ENCODE peak calls at places on chromosomes 4 and X, in five cellular contexts. One of them, this sample, is unnamed.

GRCh38 chr4:144666539-144667175 is 20.7 kb downstream of the HHIP start:
- DNase-seq in stomach: no peak
- DNase-seq in fibroblast of the aortic adventitia: peak; percentile 82
- DNase-seq in activated T-cell treated with anti-CD3 and anti-CD28 coated beads, Interleukin-2, amount 50 U/mL, for 72 hours: no peak
- DNase-seq in left lobe of liver: no peak
- DNase-seq in this sample: no peak

GRCh38 chrX:35858916-35859315 is 60.6 kb upstream of the CFAP47 start:
- DNase-seq in stomach: no peak
- DNase-seq in fibroblast of the aortic adventitia: no peak
- DNase-seq in activated T-cell treated with anti-CD3 and anti-CD28 coated beads, Interleukin-2, amount 50 U/mL, for 72 hours: no peak
- DNase-seq in left lobe of liver: no peak
- DNase-seq in this sample: no peak

GRCh38 chrX:39813631-39814246 is 284.0 kb downstream of the BCOR start:
- DNase-seq in stomach: peak; percentile 69
- DNase-seq in fibroblast of the aortic adventitia: peak; percentile 86
- DNase-seq in activated T-cell treated with anti-CD3 and anti-CD28 coated beads, Interleukin-2, amount 50 U/mL, for 72 hours: no peak
- DNase-seq in left lobe of liver: peak; percentile 87
- DNase-seq in this sample: no peak

GRCh38 chrX:64894454-64895038 is 81.7 kb downstream of the ZC4H2 start:
- DNase-seq in stomach: peak; percentile 48
- DNase-seq in fibroblast of the aortic adventitia: no peak
- DNase-seq in activated T-cell treated with anti-CD3 and anti-CD28 coated beads, Interleukin-2, amount 50 U/mL, for 72 hours: peak; percentile 40
- DNase-seq in left lobe of liver: peak; percentile 50
- DNase-seq in this sample: peak; percentile 36

GRCh38 chrX:13898603-13899002 is 81.7 kb upstream of the GPM6B start:
- DNase-seq in stomach: no peak
- DNase-seq in fibroblast of the aortic adventitia: no peak
- DNase-seq in activated T-cell treated with anti-CD3 and anti-CD28 coated beads, Interleukin-2, amount 50 U/mL, for 72 hours: peak; percentile 1
- DNase-seq in left lobe of liver: no peak
- DNase-seq in this sample: no peak

GRCh38 chrX:45344597-45344996 is 143.9 kb upstream of the DIPK2B start:
- DNase-seq in stomach: no peak
- DNase-seq in fibroblast of the aortic adventitia: peak; percentile 94
- DNase-seq in activated T-cell treated with anti-CD3 and anti-CD28 coated beads, Interleukin-2, amount 50 U/mL, for 72 hours: no peak
- DNase-seq in left lobe of liver: no peak
- DNase-seq in this sample: no peak

GRCh38 chrX:19825271-19825670 is 62.1 kb downstream of the SH3KBP1 start:
- DNase-seq in stomach: no peak
- DNase-seq in fibroblast of the aortic adventitia: no peak
- DNase-seq in activated T-cell treated with anti-CD3 and anti-CD28 coated beads, Interleukin-2, amount 50 U/mL, for 72 hours: no peak
- DNase-seq in left lobe of liver: no peak
- DNase-seq in this sample: no peak

GRCh38 chr4:4857001-4857808 is 2.3 kb upstream of the MSX1 start:
- DNase-seq in stomach: no peak
- DNase-seq in fibroblast of the aortic adventitia: no peak
- DNase-seq in activated T-cell treated with anti-CD3 and anti-CD28 coated beads, Interleukin-2, amount 50 U/mL, for 72 hours: no peak
- DNase-seq in left lobe of liver: no peak
- DNase-seq in this sample: no peak

GRCh38 chrX:69121321-69122000 is 43.8 kb downstream of the PJA1 start:
- DNase-seq in stomach: no peak
- DNase-seq in fibroblast of the aortic adventitia: no peak
- DNase-seq in activated T-cell treated with anti-CD3 and anti-CD28 coated beads, Interleukin-2, amount 50 U/mL, for 72 hours: no peak
- DNase-seq in left lobe of liver: no peak
- DNase-seq in this sample: no peak

GRCh38 chrX:115894087-115894486 is 276.5 kb upstream of the AGTR2 start:
- DNase-seq in stomach: no peak
- DNase-seq in fibroblast of the aortic adventitia: peak; percentile 77
- DNase-seq in activated T-cell treated with anti-CD3 and anti-CD28 coated beads, Interleukin-2, amount 50 U/mL, for 72 hours: no peak
- DNase-seq in left lobe of liver: no peak
- DNase-seq in this sample: no peak

GRCh38 chr4:1513936-1514483 is 107.8 kb upstream of the NKX1-1 start:
- DNase-seq in stomach: no peak
- DNase-seq in fibroblast of the aortic adventitia: no peak
- DNase-seq in activated T-cell treated with anti-CD3 and anti-CD28 coated beads, Interleukin-2, amount 50 U/mL, for 72 hours: no peak
- DNase-seq in left lobe of liver: no peak
- DNase-seq in this sample: no peak

GRCh38 chrX:45233541-45233940 is 32.9 kb upstream of the DIPK2B start:
- DNase-seq in stomach: no peak
- DNase-seq in fibroblast of the aortic adventitia: no peak
- DNase-seq in activated T-cell treated with anti-CD3 and anti-CD28 coated beads, Interleukin-2, amount 50 U/mL, for 72 hours: no peak
- DNase-seq in left lobe of liver: no peak
- DNase-seq in this sample: no peak

GRCh38 chr4:127857641-127858040 is 23.1 kb upstream of the PLK4 start:
- DNase-seq in stomach: no peak
- DNase-seq in fibroblast of the aortic adventitia: no peak
- DNase-seq in activated T-cell treated with anti-CD3 and anti-CD28 coated beads, Interleukin-2, amount 50 U/mL, for 72 hours: no peak
- DNase-seq in left lobe of liver: no peak
- DNase-seq in this sample: no peak

GRCh38 chrX:103685396-103685795 is 1.1 kb downstream of the MORF4L2 start:
- DNase-seq in stomach: no peak
- DNase-seq in fibroblast of the aortic adventitia: peak; percentile 24
- DNase-seq in activated T-cell treated with anti-CD3 and anti-CD28 coated beads, Interleukin-2, amount 50 U/mL, for 72 hours: no peak
- DNase-seq in left lobe of liver: no peak
- DNase-seq in this sample: no peak

GRCh38 chrX:76253432-76253831 is 80.6 kb downstream of the PBDC1 start:
- DNase-seq in stomach: peak; percentile 28
- DNase-seq in fibroblast of the aortic adventitia: peak; percentile 59
- DNase-seq in activated T-cell treated with anti-CD3 and anti-CD28 coated beads, Interleukin-2, amount 50 U/mL, for 72 hours: peak; percentile 36
- DNase-seq in left lobe of liver: no peak
- DNase-seq in this sample: peak; percentile 20

GRCh38 chr4:161186750-161187149 is 977.0 kb downstream of the FSTL5 start:
- DNase-seq in stomach: no peak
- DNase-seq in fibroblast of the aortic adventitia: no peak
- DNase-seq in activated T-cell treated with anti-CD3 and anti-CD28 coated beads, Interleukin-2, amount 50 U/mL, for 72 hours: no peak
- DNase-seq in left lobe of liver: no peak
- DNase-seq in this sample: no peak

GRCh38 chr4:113293043-113293560 is 243.6 kb downstream of the ANK2 start:
- DNase-seq in stomach: no peak
- DNase-seq in fibroblast of the aortic adventitia: peak; percentile 75
- DNase-seq in activated T-cell treated with anti-CD3 and anti-CD28 coated beads, Interleukin-2, amount 50 U/mL, for 72 hours: no peak
- DNase-seq in left lobe of liver: no peak
- DNase-seq in this sample: no peak

GRCh38 chr4:26611879-26612278 is 28.0 kb downstream of the TBC1D19 start:
- DNase-seq in stomach: no peak
- DNase-seq in fibroblast of the aortic adventitia: no peak
- DNase-seq in activated T-cell treated with anti-CD3 and anti-CD28 coated beads, Interleukin-2, amount 50 U/mL, for 72 hours: no peak
- DNase-seq in left lobe of liver: no peak
- DNase-seq in this sample: no peak

GRCh38 chr4:1207603-1208265 is 35.4 kb upstream of the SPON2 start:
- DNase-seq in stomach: peak; percentile 66
- DNase-seq in fibroblast of the aortic adventitia: peak; percentile 82
- DNase-seq in activated T-cell treated with anti-CD3 and anti-CD28 coated beads, Interleukin-2, amount 50 U/mL, for 72 hours: no peak
- DNase-seq in left lobe of liver: peak; percentile 62
- DNase-seq in this sample: no peak

GRCh38 chr4:89797117-89797516 is 39.8 kb downstream of the SNCA start:
- DNase-seq in stomach: no peak
- DNase-seq in fibroblast of the aortic adventitia: peak; percentile 47
- DNase-seq in activated T-cell treated with anti-CD3 and anti-CD28 coated beads, Interleukin-2, amount 50 U/mL, for 72 hours: no peak
- DNase-seq in left lobe of liver: no peak
- DNase-seq in this sample: no peak

GRCh38 chr4:95510145-95510544 is 38.6 kb downstream of the UNC5C start:
- DNase-seq in stomach: no peak
- DNase-seq in fibroblast of the aortic adventitia: peak; percentile 45
- DNase-seq in activated T-cell treated with anti-CD3 and anti-CD28 coated beads, Interleukin-2, amount 50 U/mL, for 72 hours: no peak
- DNase-seq in left lobe of liver: no peak
- DNase-seq in this sample: no peak

GRCh38 chrX:41127476-41128192 is 42.4 kb downstream of the USP9X start:
- DNase-seq in stomach: no peak
- DNase-seq in fibroblast of the aortic adventitia: no peak
- DNase-seq in activated T-cell treated with anti-CD3 and anti-CD28 coated beads, Interleukin-2, amount 50 U/mL, for 72 hours: no peak
- DNase-seq in left lobe of liver: no peak
- DNase-seq in this sample: no peak

GRCh38 chr4:14744346-14744745 is 257.9 kb upstream of the CPEB2 start:
- DNase-seq in stomach: no peak
- DNase-seq in fibroblast of the aortic adventitia: no peak
- DNase-seq in activated T-cell treated with anti-CD3 and anti-CD28 coated beads, Interleukin-2, amount 50 U/mL, for 72 hours: no peak
- DNase-seq in left lobe of liver: no peak
- DNase-seq in this sample: no peak

GRCh38 chrX:136710324-136710951 is 62.5 kb downstream of the CD40LG start:
- DNase-seq in stomach: no peak
- DNase-seq in fibroblast of the aortic adventitia: peak; percentile 57
- DNase-seq in activated T-cell treated with anti-CD3 and anti-CD28 coated beads, Interleukin-2, amount 50 U/mL, for 72 hours: no peak
- DNase-seq in left lobe of liver: no peak
- DNase-seq in this sample: peak; percentile 18

GRCh38 chr4:48504352-48504751 is 14.3 kb downstream of the ZAR1 start:
- DNase-seq in stomach: no peak
- DNase-seq in fibroblast of the aortic adventitia: no peak
- DNase-seq in activated T-cell treated with anti-CD3 and anti-CD28 coated beads, Interleukin-2, amount 50 U/mL, for 72 hours: no peak
- DNase-seq in left lobe of liver: no peak
- DNase-seq in this sample: no peak

GRCh38 chrX:21408324-21408723 is 34.1 kb downstream of the CNKSR2 start:
- DNase-seq in stomach: no peak
- DNase-seq in fibroblast of the aortic adventitia: peak; percentile 28
- DNase-seq in activated T-cell treated with anti-CD3 and anti-CD28 coated beads, Interleukin-2, amount 50 U/mL, for 72 hours: no peak
- DNase-seq in left lobe of liver: no peak
- DNase-seq in this sample: no peak

GRCh38 chrX:150664290-150664689 is 28.9 kb upstream of the MTMR1 start:
- DNase-seq in stomach: peak; percentile 76
- DNase-seq in fibroblast of the aortic adventitia: peak; percentile 2
- DNase-seq in activated T-cell treated with anti-CD3 and anti-CD28 coated beads, Interleukin-2, amount 50 U/mL, for 72 hours: no peak
- DNase-seq in left lobe of liver: peak; percentile 81
- DNase-seq in this sample: no peak

GRCh38 chrX:1106478-1107210 is 105.8 kb downstream of the CRLF2 start:
- DNase-seq in stomach: no peak
- DNase-seq in fibroblast of the aortic adventitia: no peak
- DNase-seq in activated T-cell treated with anti-CD3 and anti-CD28 coated beads, Interleukin-2, amount 50 U/mL, for 72 hours: no peak
- DNase-seq in left lobe of liver: no peak
- DNase-seq in this sample: no peak

GRCh38 chr4:79651516-79651915 is 243.5 kb upstream of the GK2 start:
- DNase-seq in stomach: no peak
- DNase-seq in fibroblast of the aortic adventitia: peak; percentile 40
- DNase-seq in activated T-cell treated with anti-CD3 and anti-CD28 coated beads, Interleukin-2, amount 50 U/mL, for 72 hours: no peak
- DNase-seq in left lobe of liver: no peak
- DNase-seq in this sample: no peak

GRCh38 chr4:88965053-88965452 is 91.9 kb downstream of the FAM13A start:
- DNase-seq in stomach: no peak
- DNase-seq in fibroblast of the aortic adventitia: no peak
- DNase-seq in activated T-cell treated with anti-CD3 and anti-CD28 coated beads, Interleukin-2, amount 50 U/mL, for 72 hours: no peak
- DNase-seq in left lobe of liver: no peak
- DNase-seq in this sample: no peak

GRCh38 chr4:188781655-188782054 is 642.4 kb downstream of the TRIML1 start:
- DNase-seq in stomach: peak; percentile 31
- DNase-seq in fibroblast of the aortic adventitia: no peak
- DNase-seq in activated T-cell treated with anti-CD3 and anti-CD28 coated beads, Interleukin-2, amount 50 U/mL, for 72 hours: no peak
- DNase-seq in left lobe of liver: no peak
- DNase-seq in this sample: no peak

GRCh38 chr4:106816501-106816900 is 219.6 kb downstream of the DKK2 start:
- DNase-seq in stomach: no peak
- DNase-seq in fibroblast of the aortic adventitia: peak; percentile 22
- DNase-seq in activated T-cell treated with anti-CD3 and anti-CD28 coated beads, Interleukin-2, amount 50 U/mL, for 72 hours: no peak
- DNase-seq in left lobe of liver: no peak
- DNase-seq in this sample: no peak

GRCh38 chrX:124035657-124036056 is 74.2 kb downstream of the STAG2 start:
- DNase-seq in stomach: no peak
- DNase-seq in fibroblast of the aortic adventitia: no peak
- DNase-seq in activated T-cell treated with anti-CD3 and anti-CD28 coated beads, Interleukin-2, amount 50 U/mL, for 72 hours: no peak
- DNase-seq in left lobe of liver: no peak
- DNase-seq in this sample: no peak

GRCh38 chr4:31189938-31190337 is 469.8 kb downstream of the PCDH7 start:
- DNase-seq in stomach: no peak
- DNase-seq in fibroblast of the aortic adventitia: no peak
- DNase-seq in activated T-cell treated with anti-CD3 and anti-CD28 coated beads, Interleukin-2, amount 50 U/mL, for 72 hours: no peak
- DNase-seq in left lobe of liver: no peak
- DNase-seq in this sample: no peak

GRCh38 chrX:130171446-130172126 is at the start of gene RAB33A:
- DNase-seq in stomach: no peak
- DNase-seq in fibroblast of the aortic adventitia: peak; percentile 26
- DNase-seq in activated T-cell treated with anti-CD3 and anti-CD28 coated beads, Interleukin-2, amount 50 U/mL, for 72 hours: peak; percentile 53
- DNase-seq in left lobe of liver: no peak
- DNase-seq in this sample: peak; percentile 47

GRCh38 chr4:109298279-109299010 is 4.0 kb downstream of the COL25A1 start:
- DNase-seq in stomach: no peak
- DNase-seq in fibroblast of the aortic adventitia: no peak
- DNase-seq in activated T-cell treated with anti-CD3 and anti-CD28 coated beads, Interleukin-2, amount 50 U/mL, for 72 hours: no peak
- DNase-seq in left lobe of liver: no peak
- DNase-seq in this sample: no peak

GRCh38 chr4:16596267-16596666 is 302.2 kb downstream of the LDB2 start:
- DNase-seq in stomach: no peak
- DNase-seq in fibroblast of the aortic adventitia: no peak
- DNase-seq in activated T-cell treated with anti-CD3 and anti-CD28 coated beads, Interleukin-2, amount 50 U/mL, for 72 hours: no peak
- DNase-seq in left lobe of liver: no peak
- DNase-seq in this sample: no peak